ENCODE peak calls at places on chromosomes 1 and 21, in five cellular contexts. One of them, this sample, is unnamed.

GRCh38 chr1:225766967-225767413 is 10.6 kb upstream of the SRP9 start:
- DNase-seq in GM12878: no peak
- DNase-seq in choroid plexus epithelial cell: peak
- DNase-seq in fibroblast of villous mesenchyme: peak
- DNase-seq in thoracic aorta: peak
- DNase-seq in this sample: peak

GRCh38 chr1:222247811-222248310 is 300.0 kb downstream of the HHIPL2 start:
- DNase-seq in GM12878: no peak
- DNase-seq in choroid plexus epithelial cell: no peak
- DNase-seq in fibroblast of villous mesenchyme: no peak
- DNase-seq in thoracic aorta: no peak
- DNase-seq in this sample: no peak

GRCh38 chr1:32981003-32981909 is 16.6 kb upstream of the RNF19B start:
- DNase-seq in GM12878: peak
- DNase-seq in choroid plexus epithelial cell: peak
- DNase-seq in fibroblast of villous mesenchyme: peak
- DNase-seq in thoracic aorta: peak
- DNase-seq in this sample: peak

GRCh38 chr1:30718636-30719405 is 4.6 kb downstream of the MATN1 start:
- DNase-seq in GM12878: peak
- DNase-seq in choroid plexus epithelial cell: peak
- DNase-seq in fibroblast of villous mesenchyme: peak
- DNase-seq in thoracic aorta: peak
- DNase-seq in this sample: peak

GRCh38 chr1:67059331-67059730 is 5.4 kb upstream of the SLC35D1 start:
- DNase-seq in GM12878: no peak
- DNase-seq in choroid plexus epithelial cell: peak
- DNase-seq in fibroblast of villous mesenchyme: no peak
- DNase-seq in thoracic aorta: no peak
- DNase-seq in this sample: no peak

GRCh38 chr1:210371916-210372315 is 43.2 kb downstream of the HHAT start:
- DNase-seq in GM12878: no peak
- DNase-seq in choroid plexus epithelial cell: no peak
- DNase-seq in fibroblast of villous mesenchyme: no peak
- DNase-seq in thoracic aorta: no peak
- DNase-seq in this sample: no peak

GRCh38 chr1:59779949-59780348 is 34.8 kb upstream of the HOOK1 start:
- DNase-seq in GM12878: no peak
- DNase-seq in choroid plexus epithelial cell: no peak
- DNase-seq in fibroblast of villous mesenchyme: no peak
- DNase-seq in thoracic aorta: no peak
- DNase-seq in this sample: no peak

GRCh38 chr1:14363191-14363590 is 235.3 kb upstream of the KAZN start:
- DNase-seq in GM12878: no peak
- DNase-seq in choroid plexus epithelial cell: no peak
- DNase-seq in fibroblast of villous mesenchyme: no peak
- DNase-seq in thoracic aorta: no peak
- DNase-seq in this sample: no peak

GRCh38 chr1:228022571-228023293 is 15.9 kb downstream of the WNT3A start:
- DNase-seq in GM12878: no peak
- DNase-seq in choroid plexus epithelial cell: no peak
- DNase-seq in fibroblast of villous mesenchyme: no peak
- DNase-seq in thoracic aorta: no peak
- DNase-seq in this sample: no peak

GRCh38 chr1:229131243-229132105 is 139.4 kb upstream of the RAB4A start:
- DNase-seq in GM12878: no peak
- DNase-seq in choroid plexus epithelial cell: no peak
- DNase-seq in fibroblast of villous mesenchyme: no peak
- DNase-seq in thoracic aorta: no peak
- DNase-seq in this sample: no peak

GRCh38 chr1:231417503-231417902 is 4.6 kb downstream of the EGLN1 start:
- DNase-seq in GM12878: no peak
- DNase-seq in choroid plexus epithelial cell: no peak
- DNase-seq in fibroblast of villous mesenchyme: no peak
- DNase-seq in thoracic aorta: no peak
- DNase-seq in this sample: no peak

GRCh38 chr1:28885982-28886730 is 28.2 kb upstream of the EPB41 start:
- DNase-seq in GM12878: no peak
- DNase-seq in choroid plexus epithelial cell: no peak
- DNase-seq in fibroblast of villous mesenchyme: no peak
- DNase-seq in thoracic aorta: no peak
- DNase-seq in this sample: no peak

GRCh38 chr1:171727778-171728177 is 14.1 kb downstream of the VAMP4 start:
- DNase-seq in GM12878: no peak
- DNase-seq in choroid plexus epithelial cell: no peak
- DNase-seq in fibroblast of villous mesenchyme: no peak
- DNase-seq in thoracic aorta: no peak
- DNase-seq in this sample: no peak

GRCh38 chr1:64903593-64903992 is 62.8 kb downstream of the JAK1 start:
- DNase-seq in GM12878: no peak
- DNase-seq in choroid plexus epithelial cell: no peak
- DNase-seq in fibroblast of villous mesenchyme: no peak
- DNase-seq in thoracic aorta: no peak
- DNase-seq in this sample: no peak

GRCh38 chr1:61851849-61852692 is 109.8 kb downstream of the PATJ start:
- DNase-seq in GM12878: no peak
- DNase-seq in choroid plexus epithelial cell: peak
- DNase-seq in fibroblast of villous mesenchyme: peak
- DNase-seq in thoracic aorta: no peak
- DNase-seq in this sample: peak

GRCh38 chr21:22981819-22982218 is 1983.6 kb downstream of the NCAM2 start:
- DNase-seq in GM12878: no peak
- DNase-seq in choroid plexus epithelial cell: no peak
- DNase-seq in fibroblast of villous mesenchyme: no peak
- DNase-seq in thoracic aorta: no peak
- DNase-seq in this sample: no peak

GRCh38 chr21:23026878-23027277 is 2028.7 kb downstream of the NCAM2 start:
- DNase-seq in GM12878: no peak
- DNase-seq in choroid plexus epithelial cell: no peak
- DNase-seq in fibroblast of villous mesenchyme: no peak
- DNase-seq in thoracic aorta: no peak
- DNase-seq in this sample: no peak

GRCh38 chr1:58855351-58856165 is 71.7 kb upstream of the JUN start:
- DNase-seq in GM12878: no peak
- DNase-seq in choroid plexus epithelial cell: peak
- DNase-seq in fibroblast of villous mesenchyme: peak
- DNase-seq in thoracic aorta: no peak
- DNase-seq in this sample: peak

GRCh38 chr1:45488978-45489377 is 2.0 kb downstream of the TESK2 start:
- DNase-seq in GM12878: no peak
- DNase-seq in choroid plexus epithelial cell: no peak
- DNase-seq in fibroblast of villous mesenchyme: no peak
- DNase-seq in thoracic aorta: no peak
- DNase-seq in this sample: no peak

GRCh38 chr1:101136739-101137138 is 100.1 kb upstream of the S1PR1 start:
- DNase-seq in GM12878: peak
- DNase-seq in choroid plexus epithelial cell: peak
- DNase-seq in fibroblast of villous mesenchyme: no peak
- DNase-seq in thoracic aorta: no peak
- DNase-seq in this sample: peak

GRCh38 chr21:38478782-38479181 is 19.5 kb downstream of the ERG start:
- DNase-seq in GM12878: no peak
- DNase-seq in choroid plexus epithelial cell: peak
- DNase-seq in fibroblast of villous mesenchyme: peak
- DNase-seq in thoracic aorta: no peak
- DNase-seq in this sample: peak

DNA sequence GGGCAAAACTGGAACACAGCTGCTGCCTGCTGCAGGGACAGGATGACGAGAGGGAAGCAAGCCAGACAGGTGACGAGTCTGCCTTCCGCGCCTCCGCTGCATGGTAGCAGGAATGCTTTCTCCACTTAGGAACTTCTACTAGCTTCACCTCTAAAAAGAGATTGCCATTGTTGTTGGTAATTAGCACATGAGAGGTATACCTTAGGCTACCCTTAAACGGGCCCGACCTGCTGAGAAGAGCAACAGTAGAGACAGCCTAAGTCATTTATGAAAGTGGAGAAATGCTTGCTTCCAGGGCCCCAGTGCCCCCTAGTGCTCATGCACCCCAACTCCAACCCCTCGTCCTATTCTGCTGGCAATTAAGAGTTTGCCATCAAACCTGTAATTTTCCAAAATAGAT is 96.9 kb upstream of the AKT3 start:
- DNase-seq in GM12878: no peak
- DNase-seq in choroid plexus epithelial cell: peak
- DNase-seq in fibroblast of villous mesenchyme: no peak
- DNase-seq in thoracic aorta: no peak
- DNase-seq in this sample: peak
- TF ChIP-seq CTCF in GM12878: peak
- TF ChIP-seq CTCF in choroid plexus epithelial cell: peak
- TF ChIP-seq CTCF in fibroblast of villous mesenchyme: peak
- TF ChIP-seq CTCF in thoracic aorta: no peak
- TF ChIP-seq CTCF in this sample: peak

DNA sequence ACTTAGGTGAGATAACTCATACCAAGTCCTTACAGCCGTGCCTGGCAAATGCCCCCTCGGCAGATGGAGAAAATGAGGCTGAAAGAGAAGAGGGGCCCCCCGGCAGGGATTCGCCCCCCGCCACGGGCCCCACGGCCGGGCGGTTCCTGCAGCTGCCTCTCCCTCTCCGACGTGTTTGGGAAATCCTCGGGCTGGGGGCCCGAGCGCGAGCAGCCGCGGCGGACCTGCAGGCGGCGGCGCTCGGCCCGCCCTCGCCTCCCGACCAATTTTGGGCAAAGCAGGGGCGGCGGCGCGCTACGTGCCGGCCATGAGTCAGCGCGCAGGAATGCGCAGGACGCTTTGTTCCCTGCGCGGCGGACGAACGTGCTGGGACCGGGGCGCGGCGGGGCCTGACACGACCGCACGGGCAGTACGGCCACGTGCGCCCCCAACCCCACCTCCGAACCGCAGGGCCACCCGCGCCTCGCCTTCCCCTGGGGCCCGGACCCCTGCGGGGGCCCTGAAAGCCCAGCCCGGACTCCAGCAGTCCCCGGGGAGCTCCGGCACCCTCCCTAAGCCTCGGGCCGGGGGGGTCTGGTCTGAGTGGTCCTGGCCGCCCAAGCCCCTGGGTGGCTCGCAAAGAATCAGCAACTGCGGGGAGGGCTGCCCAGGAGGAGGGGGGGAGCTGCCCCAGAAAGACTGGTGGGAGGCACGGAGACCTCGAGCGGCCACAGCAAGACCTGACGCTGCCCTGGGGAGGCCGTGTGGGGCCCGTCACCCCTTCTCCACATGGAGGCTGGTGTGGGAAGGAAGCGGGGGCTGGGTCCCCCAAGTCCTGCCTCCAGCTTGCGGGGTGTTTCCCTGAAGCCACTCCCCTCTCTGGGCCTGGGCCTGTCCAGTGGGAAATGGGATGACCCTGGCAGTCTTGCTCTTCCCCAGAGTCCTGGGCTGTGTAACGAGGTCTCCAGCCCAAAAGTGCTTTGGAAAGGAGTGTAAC is 11.9 kb upstream of the EDN2 start:
- DNase-seq in GM12878: no peak
- DNase-seq in choroid plexus epithelial cell: peak
- DNase-seq in fibroblast of villous mesenchyme: peak
- DNase-seq in thoracic aorta: peak
- DNase-seq in this sample: peak
- H3K4me3 ChIP-seq in GM12878: peak
- H3K4me3 ChIP-seq in choroid plexus epithelial cell: peak
- H3K4me3 ChIP-seq in fibroblast of villous mesenchyme: peak
- H3K4me3 ChIP-seq in thoracic aorta: peak
- H3K4me3 ChIP-seq in this sample: peak

GRCh38 chr1:84506002-84506728 is at the start of the genes GNG5 and SPATA1:
- DNase-seq in GM12878: peak
- DNase-seq in choroid plexus epithelial cell: peak
- DNase-seq in fibroblast of villous mesenchyme: peak
- DNase-seq in thoracic aorta: peak
- DNase-seq in this sample: peak

GRCh38 chr1:84505167-84506001 is 802 bp upstream of the SPATA1 start:
- DNase-seq in GM12878: no peak
- DNase-seq in choroid plexus epithelial cell: peak
- DNase-seq in fibroblast of villous mesenchyme: peak
- DNase-seq in thoracic aorta: peak
- DNase-seq in this sample: peak

GRCh38 chr1:84502892-84503291 is 3.3 kb upstream of the SPATA1 start:
- DNase-seq in GM12878: no peak
- DNase-seq in choroid plexus epithelial cell: no peak
- DNase-seq in fibroblast of villous mesenchyme: no peak
- DNase-seq in thoracic aorta: no peak
- DNase-seq in this sample: no peak

GRCh38 chr1:84506729-84507453 is 510 bp upstream of the GNG5 start:
- DNase-seq in GM12878: no peak
- DNase-seq in choroid plexus epithelial cell: no peak
- DNase-seq in fibroblast of villous mesenchyme: no peak
- DNase-seq in thoracic aorta: no peak
- DNase-seq in this sample: no peak

DNA sequence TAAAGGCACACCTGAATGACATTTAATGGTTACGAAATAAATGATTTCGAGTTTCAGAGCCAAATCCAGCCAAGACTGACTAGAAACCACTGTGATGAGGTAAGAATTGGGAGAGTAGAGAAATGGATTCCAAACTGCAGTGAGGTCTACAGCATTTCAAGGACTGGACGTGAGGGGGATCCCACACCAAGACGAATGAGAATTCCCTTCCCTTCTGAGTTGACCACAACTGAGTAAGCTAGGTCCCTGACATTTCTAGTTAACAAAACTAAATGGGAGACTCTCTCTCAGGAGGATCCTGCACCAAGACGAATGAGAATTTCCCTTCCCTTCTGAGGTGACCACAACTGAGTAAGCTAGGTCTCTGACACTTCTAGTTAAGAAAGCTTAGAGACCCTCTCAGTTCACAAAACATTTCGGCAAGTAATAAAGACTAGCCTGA is 1.6 kb upstream of the SPATA1 start:
- DNase-seq in GM12878: no peak
- DNase-seq in choroid plexus epithelial cell: peak
- DNase-seq in fibroblast of villous mesenchyme: peak
- DNase-seq in thoracic aorta: no peak
- DNase-seq in this sample: peak
- TF ChIP-seq CTCF in GM12878: no peak
- TF ChIP-seq CTCF in choroid plexus epithelial cell: peak
- TF ChIP-seq CTCF in fibroblast of villous mesenchyme: peak
- TF ChIP-seq CTCF in thoracic aorta: no peak
- TF ChIP-seq CTCF in this sample: peak

DNA sequence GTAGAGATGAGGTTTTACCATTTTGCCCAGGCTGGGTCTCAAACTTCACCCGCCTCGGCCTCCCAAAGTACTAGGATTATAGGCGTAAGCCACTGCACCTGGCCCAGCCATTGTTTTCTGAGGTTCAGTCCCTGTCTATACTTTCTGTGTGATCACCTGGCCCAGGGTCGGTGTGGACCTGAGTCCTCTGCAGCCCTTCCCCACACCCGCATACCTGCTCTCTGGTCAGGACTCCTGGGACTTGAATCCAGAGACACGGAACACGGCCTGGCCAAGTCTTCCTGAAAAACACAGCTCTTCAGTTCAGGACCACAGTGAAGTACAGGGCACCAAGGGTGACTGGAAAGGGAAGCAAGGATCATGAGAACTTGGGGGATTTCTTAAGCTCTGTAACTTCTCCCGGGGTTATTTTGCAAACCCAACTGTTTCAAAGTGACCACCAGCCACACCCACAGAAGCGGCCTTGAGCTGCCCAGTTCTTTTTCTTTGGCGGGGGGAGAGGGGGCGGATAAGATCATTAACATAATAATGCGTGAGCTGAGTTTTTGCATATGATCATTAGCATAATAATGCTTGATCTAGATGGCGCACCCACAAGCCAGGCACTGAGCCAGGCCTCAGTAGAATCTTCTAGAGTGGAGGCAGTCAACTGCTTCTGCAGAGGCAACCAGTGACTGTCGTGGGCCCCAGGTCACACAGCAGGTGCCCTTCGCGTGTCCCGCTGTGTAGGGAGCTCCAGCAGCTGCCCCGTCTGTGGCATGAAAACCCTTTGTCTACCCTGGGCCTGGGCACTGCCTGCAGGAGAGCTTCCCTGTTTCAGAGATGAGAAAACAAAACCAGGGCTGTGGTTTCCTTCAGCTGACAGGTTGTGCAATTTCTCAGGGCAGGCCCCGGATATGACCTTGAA is 1.7 kb upstream of the NADK start:
- DNase-seq in GM12878: peak
- DNase-seq in choroid plexus epithelial cell: peak
- DNase-seq in fibroblast of villous mesenchyme: peak
- DNase-seq in thoracic aorta: no peak
- DNase-seq in this sample: peak
- H3K4me3 ChIP-seq in GM12878: peak
- H3K4me3 ChIP-seq in choroid plexus epithelial cell: no peak
- H3K4me3 ChIP-seq in fibroblast of villous mesenchyme: no peak
- H3K4me3 ChIP-seq in thoracic aorta: peak
- H3K4me3 ChIP-seq in this sample: peak